ENCODE peak calls at places on chromosomes 16 and 17, in four cellular contexts. P is HepG2, I is GM12878, J is K562. V is an unnamed sample.

GRCh38 chr17:74453665-74454196 is 12.7 kb upstream of the CD300A start:
- DNase-seq in P (no peak), I (no peak), J (peak), V (peak)

GRCh38 chr17:16948587-16949376 is 23.1 kb downstream of the TNFRSF13B start:
- DNase-seq in P (no peak), I (no peak), J (no peak), V (no peak)

GRCh38 chr17:57834146-57834741 is 15.6 kb downstream of the MRPS23 start:
- DNase-seq in P (no peak), I (no peak), J (no peak), V (peak)

GRCh38 chr17:83159204-83160049 is 80.0 kb downstream of the METRNL start:
- DNase-seq in P (no peak), I (no peak), J (no peak), V (no peak)

GRCh38 chr17:50845260-50846147 is 10.1 kb downstream of the WFIKKN2 start:
- DNase-seq in P (no peak), I (no peak), J (no peak), V (no peak)

GRCh38 chr17:32954477-32954876 is 26.5 kb downstream of the TMEM98 start:
- DNase-seq in P (peak), I (no peak), J (no peak), V (no peak)

GRCh38 chr17:39872700-39873099 is 4.7 kb downstream of the ZPBP2 start:
- DNase-seq in P (peak), I (no peak), J (no peak), V (no peak)

GRCh38 chr16:58970775-58971174 is 236.7 kb upstream of the GOT2 start:
- DNase-seq in P (no peak), I (no peak), J (no peak), V (no peak)

GRCh38 chr17:13531701-13532100 is 70.0 kb downstream of the HS3ST3A1 start:
- DNase-seq in P (no peak), I (no peak), J (no peak), V (no peak)

GRCh38 chr16:88928405-88929375 is 48.3 kb downstream of the CBFA2T3 start:
- DNase-seq in P (peak), I (no peak), J (no peak), V (no peak)

GRCh38 chr16:8936421-8936820 is 27.3 kb downstream of the USP7 start:
- DNase-seq in P (peak), I (no peak), J (peak), V (peak)

GRCh38 chr17:68175416-68175815 is 72.4 kb upstream of the AMZ2 start:
- DNase-seq in P (no peak), I (no peak), J (no peak), V (no peak)

GRCh38 chr17:55366020-55366481 is 55.6 kb downstream of the MMD start:
- DNase-seq in P (no peak), I (no peak), J (no peak), V (peak)

GRCh38 chr16:88966986-88967799 is 9.8 kb downstream of the CBFA2T3 start:
- DNase-seq in P (no peak), I (no peak), J (no peak), V (no peak)

GRCh38 chr16:19885456-19886060 is 910 bp upstream of the GPRC5B start:
- DNase-seq in P (no peak), I (no peak), J (no peak), V (no peak)

GRCh38 chr16:48392407-48392806 is 7.2 kb upstream of the SIAH1 start:
- DNase-seq in P (no peak), I (no peak), J (no peak), V (no peak)

GRCh38 chr16:35562471-35562870 is 2103.1 kb downstream of the TP53TG3F start:
- DNase-seq in P (no peak), I (no peak), J (no peak), V (no peak)

GRCh38 chr17:45149669-45150603 is 1.7 kb downstream of the HEXIM1 start:
- DNase-seq in P (no peak), I (no peak), J (no peak), V (peak)

GRCh38 chr16:15971435-15971805 is 22.0 kb downstream of the ABCC1 start:
- DNase-seq in P (no peak), I (no peak), J (no peak), V (no peak)

GRCh38 chr17:66032082-66032712 is 159.7 kb downstream of the CEP112 start:
- DNase-seq in P (no peak), I (no peak), J (no peak), V (no peak)

GRCh38 chr16:28873543-28874201 is 4.6 kb upstream of the ATP2A1 start:
- DNase-seq in P (no peak), I (no peak), J (peak), V (peak)

GRCh38 chr17:28744802-28745051 is 916 bp downstream of the TRAF4 start:
- DNase-seq in P (no peak), I (no peak), J (no peak), V (no peak)

GRCh38 chr17:64245218-64246145 is 17.6 kb downstream of the TEX2 start:
- DNase-seq in P (no peak), I (no peak), J (no peak), V (no peak)

GRCh38 chr17:8629371-8630226 is 926 bp downstream of the MYH10 start:
- DNase-seq in P (no peak), I (no peak), J (peak), V (peak)

GRCh38 chr17:81189670-81190530 is 23.9 kb upstream of the AATK start:
- DNase-seq in P (peak), I (no peak), J (peak), V (peak)

GRCh38 chr17:74840989-74841666 is 18.6 kb downstream of the GRIN2C start:
- DNase-seq in P (peak), I (no peak), J (peak), V (no peak)

GRCh38 chr17:17789828-17790672 is 46.7 kb downstream of the SREBF1 start:
- DNase-seq in P (no peak), I (no peak), J (no peak), V (peak)

GRCh38 chr17:2949469-2950044 is 113.8 kb downstream of the OR1D5 start:
- DNase-seq in P (no peak), I (no peak), J (no peak), V (no peak)

GRCh38 chr17:18129041-18129502 is 20.5 kb downstream of the MYO15A start:
- DNase-seq in P (no peak), I (no peak), J (no peak), V (no peak)

GRCh38 chr16:84836234-84836647 is 16.5 kb downstream of the CRISPLD2 start:
- DNase-seq in P (no peak), I (no peak), J (no peak), V (peak)

GRCh38 chr16:3171181-3171854 is 16.7 kb upstream of the OR1F1 start:
- DNase-seq in P (no peak), I (no peak), J (no peak), V (peak)

GRCh38 chr17:17636456-17636855 is 44.8 kb upstream of the RAI1 start:
- DNase-seq in P (no peak), I (no peak), J (no peak), V (no peak)

GRCh38 chr17:6543079-6544010 is 13.0 kb downstream of the PITPNM3 start:
- DNase-seq in P (no peak), I (no peak), J (no peak), V (no peak)

GRCh38 chr16:88116121-88116900 is 165.1 kb downstream of the BANP start:
- DNase-seq in P (no peak), I (no peak), J (no peak), V (no peak)

GRCh38 chr17:76053230-76054111 is 18.8 kb downstream of the SRP68 start:
- DNase-seq in P (no peak), I (no peak), J (peak), V (no peak)

GRCh38 chr17:76051071-76051467 is 21.2 kb downstream of the SRP68 start:
- DNase-seq in P (no peak), I (no peak), J (no peak), V (no peak)

GRCh38 chr17:76050226-76051070 is 21.9 kb downstream of the SRP68 start:
- DNase-seq in P (no peak), I (no peak), J (no peak), V (no peak)

GRCh38 chr17:76049239-76049638 is 22.1 kb upstream of the EVPL start:
- DNase-seq in P (no peak), I (no peak), J (no peak), V (no peak)

GRCh38 chr17:76051571-76051970 is 20.7 kb downstream of the SRP68 start:
- DNase-seq in P (no peak), I (no peak), J (no peak), V (no peak)
- TF ChIP-seq NFIC in P (no peak), I (no peak), J (no peak), V (no peak)

DNA sequence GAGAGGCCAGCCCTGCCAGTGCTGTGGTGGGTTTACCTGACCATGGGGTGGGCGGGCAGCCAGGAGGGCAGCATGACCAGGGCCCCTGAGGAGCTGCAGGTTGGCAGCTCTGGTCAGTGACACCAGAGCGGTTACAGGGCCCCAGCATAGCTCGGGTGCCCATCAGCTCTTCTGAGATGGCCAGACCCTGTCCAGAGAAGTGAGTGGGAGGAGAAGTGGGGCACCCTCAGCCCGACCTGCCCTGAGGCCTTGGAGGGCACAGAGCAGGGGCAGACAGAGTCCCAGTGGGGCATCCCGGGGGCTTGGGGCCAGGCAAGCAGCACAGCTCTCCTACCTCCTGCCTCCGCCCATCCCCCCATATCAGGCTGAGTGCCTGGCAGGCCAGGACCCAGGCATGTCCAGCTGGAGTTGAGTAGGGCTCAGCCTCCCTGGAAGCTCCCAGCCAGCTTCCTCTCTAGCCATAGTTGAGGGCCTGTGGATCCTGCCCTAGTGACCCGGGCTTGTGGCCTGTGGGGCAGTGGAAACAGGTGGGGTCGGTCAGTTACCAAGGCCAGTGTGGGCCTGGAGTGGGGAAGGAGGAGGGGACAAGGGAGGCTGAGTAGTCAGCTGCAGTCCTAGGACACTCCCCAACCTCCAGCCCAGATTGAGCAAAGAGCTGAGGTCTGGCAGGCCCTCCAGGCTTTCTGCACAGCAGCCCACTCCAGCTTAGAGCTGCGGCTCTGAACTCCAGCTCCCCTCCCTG is 83.5 kb downstream of the AMFR start:
- DNase-seq in P (no peak), I (no peak), J (no peak), V (no peak)
- TF ChIP-seq NFIC in P (no peak), I (no peak), J (no peak), V (no peak)

DNA sequence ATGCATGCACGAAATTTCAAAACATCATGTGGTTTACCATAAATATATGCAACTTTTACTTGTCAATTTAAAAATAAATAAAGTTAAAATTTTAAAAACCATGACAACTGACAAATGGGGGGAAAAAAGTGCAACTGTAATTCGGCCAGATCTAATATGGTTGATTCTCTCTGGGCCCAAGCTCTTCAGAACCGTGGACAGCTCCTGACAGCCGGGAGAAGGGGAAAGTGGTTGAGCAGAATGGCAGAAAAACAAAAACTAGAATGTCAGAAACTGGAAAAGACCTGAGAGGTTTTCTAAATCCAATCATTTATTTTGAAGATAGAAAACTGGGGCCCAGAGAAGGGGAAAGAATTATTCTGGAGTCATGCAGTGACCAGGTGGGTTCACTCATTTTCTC is 126.6 kb downstream of the TMEM132E start:
- DNase-seq in P (no peak), I (no peak), J (peak), V (no peak)
- TF ChIP-seq NFIC in P (no peak), I (no peak), J (no peak), V (no peak)

GRCh38 chr17:49106366-49107210 is 26.0 kb upstream of the B4GALNT2 start:
- DNase-seq in P (peak), I (no peak), J (peak), V (no peak)
- TF ChIP-seq NFIC in P (peak), I (no peak), J (no peak), V (no peak)

DNA sequence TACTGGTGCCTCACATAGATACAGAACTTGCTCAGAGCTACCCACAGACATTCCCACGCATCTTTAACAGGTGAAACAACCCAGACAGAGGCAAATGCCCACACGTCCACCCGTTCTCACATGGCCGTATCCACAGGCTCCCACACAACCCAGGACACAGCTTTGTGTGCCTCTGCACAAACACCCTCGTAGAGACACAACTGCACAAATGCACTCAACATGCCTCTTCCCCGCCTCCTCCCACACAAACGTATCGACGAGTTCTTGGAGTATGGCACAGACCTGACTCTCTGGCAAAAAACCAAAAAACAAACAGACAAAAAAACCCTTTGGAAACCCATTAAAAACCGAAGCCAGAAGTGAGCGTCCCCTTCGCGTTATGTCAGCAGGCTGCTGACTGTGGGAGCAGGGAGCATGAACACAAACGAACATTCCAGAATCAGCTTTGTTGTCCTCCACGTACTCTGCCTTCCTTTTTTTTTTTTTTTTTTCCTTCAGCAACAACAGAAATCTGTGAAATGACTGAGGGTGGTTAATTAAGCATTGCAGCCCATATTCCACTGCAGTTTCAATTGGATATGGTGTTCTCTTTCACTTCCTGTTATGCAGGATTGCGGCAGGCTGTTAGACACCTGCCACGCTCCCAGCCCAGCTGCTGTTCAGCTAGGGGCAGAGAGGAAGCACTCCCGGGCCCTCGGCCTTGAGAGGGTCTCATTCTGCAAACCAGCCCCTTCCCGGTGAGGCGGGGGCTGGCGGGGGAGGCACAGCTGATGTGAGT is 313.7 kb downstream of the MAF start:
- DNase-seq in P (no peak), I (peak), J (no peak), V (no peak)
- TF ChIP-seq NFIC in P (no peak), I (peak), J (no peak), V (no peak)

DNA sequence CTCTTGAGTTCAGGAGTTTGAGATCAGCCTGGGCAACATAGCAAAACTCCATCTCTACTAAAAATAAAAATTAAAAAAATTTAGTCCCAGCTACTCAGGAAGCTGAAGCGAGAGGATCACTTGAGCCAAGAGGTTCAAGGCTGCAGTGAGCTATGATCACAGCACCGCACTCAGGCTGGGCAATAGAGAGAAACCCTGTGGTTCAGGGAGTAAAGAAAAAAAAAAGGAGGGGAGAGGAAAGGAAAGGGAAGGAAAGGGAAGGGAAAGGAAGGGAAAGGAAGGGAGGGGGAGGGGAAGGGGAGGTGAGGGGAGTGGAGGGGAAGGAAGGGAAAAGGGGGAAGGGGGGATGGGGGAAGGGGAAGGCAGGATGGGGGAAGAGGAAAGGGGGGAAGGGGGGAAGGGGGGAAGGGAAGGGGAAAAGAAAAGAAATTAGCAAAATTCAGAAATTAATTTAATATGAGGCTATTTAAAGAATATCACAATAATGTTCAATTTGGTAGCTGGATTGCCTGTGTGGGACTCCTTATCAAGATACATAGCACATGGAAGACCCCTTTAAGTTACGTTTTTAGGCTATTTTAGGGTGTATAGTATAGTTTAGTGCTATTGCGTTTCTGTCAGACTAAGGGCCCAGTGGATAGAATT is 424.3 kb downstream of the CDH8 start:
- DNase-seq in P (no peak), I (no peak), J (no peak), V (no peak)
- TF ChIP-seq NFIC in P (no peak), I (no peak), J (no peak), V (no peak)

DNA sequence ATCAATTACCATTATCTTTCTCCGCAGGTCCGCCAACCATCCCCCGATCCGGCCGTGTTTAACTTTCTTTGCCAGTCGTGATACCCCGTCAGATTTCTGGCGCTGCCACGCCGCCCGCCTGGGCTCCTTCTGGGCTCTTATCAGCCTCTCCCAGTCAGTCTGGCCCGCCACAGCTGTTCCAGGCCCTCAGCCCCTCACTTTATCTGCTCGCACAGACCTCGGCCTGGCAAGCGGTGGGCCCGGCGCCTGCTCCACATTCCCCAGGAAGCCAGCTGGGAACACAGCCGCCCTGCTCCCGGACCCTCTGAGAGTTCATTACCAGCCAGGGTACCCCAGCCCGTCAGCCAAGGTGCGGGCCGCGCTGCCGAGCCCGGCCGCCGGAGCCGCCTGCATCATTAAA is 157.5 kb downstream of the ZNF423 start:
- DNase-seq in P (no peak), I (no peak), J (peak), V (peak)
- TF ChIP-seq NFIC in P (no peak), I (no peak), J (peak), V (no peak)

GRCh38 chr17:1054656-1055055 is 57.7 kb downstream of the TIMM22 start:
- DNase-seq in P (no peak), I (no peak), J (no peak), V (no peak)

GRCh38 chr17:1055231-1055630 is 58.3 kb downstream of the TIMM22 start:
- DNase-seq in P (no peak), I (no peak), J (no peak), V (no peak)

GRCh38 chr17:1053661-1054360 is 56.9 kb downstream of the TIMM22 start:
- DNase-seq in P (no peak), I (no peak), J (no peak), V (no peak)

GRCh38 chr17:1056761-1057160 is 59.8 kb downstream of the TIMM22 start:
- DNase-seq in P (no peak), I (no peak), J (no peak), V (no peak)

GRCh38 chr17:1055751-1056645 is 59.1 kb downstream of the TIMM22 start:
- DNase-seq in P (peak), I (no peak), J (peak), V (peak)
- TF ChIP-seq NFIC in P (no peak), I (no peak), J (no peak), V (no peak)

DNA sequence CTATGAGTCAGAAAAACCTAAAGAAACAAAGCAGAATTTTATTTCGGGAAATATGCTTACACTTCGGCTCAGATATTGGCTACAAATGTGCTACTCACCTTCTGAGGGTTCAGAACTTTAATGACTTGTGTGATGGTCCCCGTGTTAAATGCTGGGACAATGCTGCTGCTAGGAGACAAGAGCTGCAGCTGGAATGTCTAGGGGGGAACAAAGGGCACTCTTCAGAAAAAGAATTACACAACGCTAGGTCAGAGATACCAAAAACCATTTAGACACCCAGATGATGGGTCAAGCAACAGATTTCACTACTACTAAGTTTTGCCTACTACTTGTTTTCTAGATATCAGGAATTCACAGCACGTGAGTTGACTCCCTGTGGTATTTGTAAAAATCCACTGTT is 10.0 kb upstream of the PHLPP2 start:
- DNase-seq in P (peak), I (no peak), J (no peak), V (no peak)
- TF ChIP-seq NFIC in P (no peak), I (no peak), J (no peak), V (no peak)

V was measured in SK-N-SH.